ENCODE peak calls at places on chromosomes 2 and 18, in eight cellular contexts. One of them, this sample, is unnamed.

GRCh38 chr2:129903586-129904425 is 75.7 kb upstream of the RAB6C start:
- DNase-seq in IMR-90: no peak
- DNase-seq in right atrium auricular region: peak
- DNase-seq in endodermal cell: peak
- DNase-seq in nephron progenitor cell: peak
- DNase-seq in brain microvascular endothelial cell: no peak
- DNase-seq in AG04449: no peak
- DNase-seq in pancreas: peak
- DNase-seq in this sample: peak

GRCh38 chr18:59268127-59268721 is 5.0 kb downstream of the RAX start:
- DNase-seq in AG04449: no peak
- DNase-seq in IMR-90: no peak
- DNase-seq in nephron progenitor cell: no peak
- DNase-seq in endodermal cell: no peak
- DNase-seq in brain microvascular endothelial cell: no peak
- DNase-seq in right atrium auricular region: no peak
- DNase-seq in pancreas: no peak
- DNase-seq in this sample: no peak

GRCh38 chr18:50654658-50655550 is 95.0 kb downstream of the MAPK4 start:
- DNase-seq in pancreas: no peak
- DNase-seq in IMR-90: no peak
- DNase-seq in nephron progenitor cell: no peak
- DNase-seq in right atrium auricular region: no peak
- DNase-seq in endodermal cell: no peak
- DNase-seq in brain microvascular endothelial cell: no peak
- DNase-seq in AG04449: no peak
- DNase-seq in this sample: no peak

GRCh38 chr2:26744953-26745352 is 19.1 kb upstream of the SLC35F6 start:
- DNase-seq in pancreas: no peak
- DNase-seq in AG04449: no peak
- DNase-seq in nephron progenitor cell: no peak
- DNase-seq in IMR-90: no peak
- DNase-seq in endodermal cell: no peak
- DNase-seq in right atrium auricular region: no peak
- DNase-seq in brain microvascular endothelial cell: no peak
- DNase-seq in this sample: no peak

GRCh38 chr2:188969236-188970032 is 4.7 kb upstream of the COL3A1 start:
- DNase-seq in nephron progenitor cell: no peak
- DNase-seq in right atrium auricular region: no peak
- DNase-seq in AG04449: no peak
- DNase-seq in IMR-90: peak
- DNase-seq in brain microvascular endothelial cell: peak
- DNase-seq in endodermal cell: no peak
- DNase-seq in pancreas: no peak
- DNase-seq in this sample: no peak

GRCh38 chr18:12769644-12770440 is 67.0 kb downstream of the PSMG2 start:
- DNase-seq in IMR-90: peak
- DNase-seq in pancreas: no peak
- DNase-seq in AG04449: no peak
- DNase-seq in endodermal cell: no peak
- DNase-seq in brain microvascular endothelial cell: peak
- DNase-seq in right atrium auricular region: no peak
- DNase-seq in nephron progenitor cell: no peak
- DNase-seq in this sample: no peak

GRCh38 chr2:37555457-37555856 is 116.0 kb downstream of the CDC42EP3 start:
- DNase-seq in pancreas: no peak
- DNase-seq in IMR-90: no peak
- DNase-seq in nephron progenitor cell: no peak
- DNase-seq in brain microvascular endothelial cell: no peak
- DNase-seq in right atrium auricular region: no peak
- DNase-seq in AG04449: no peak
- DNase-seq in endodermal cell: no peak
- DNase-seq in this sample: no peak

GRCh38 chr2:38474833-38475566 is 97.9 kb upstream of the ATL2 start:
- DNase-seq in pancreas: no peak
- DNase-seq in IMR-90: no peak
- DNase-seq in right atrium auricular region: no peak
- DNase-seq in endodermal cell: no peak
- DNase-seq in nephron progenitor cell: no peak
- DNase-seq in AG04449: no peak
- DNase-seq in brain microvascular endothelial cell: no peak
- DNase-seq in this sample: no peak

GRCh38 chr2:99356853-99357252 is 19.7 kb downstream of the EIF5B start:
- DNase-seq in AG04449: no peak
- DNase-seq in nephron progenitor cell: no peak
- DNase-seq in pancreas: no peak
- DNase-seq in right atrium auricular region: no peak
- DNase-seq in IMR-90: no peak
- DNase-seq in brain microvascular endothelial cell: no peak
- DNase-seq in endodermal cell: no peak
- DNase-seq in this sample: no peak

GRCh38 chr2:138818479-138818878 is 38.3 kb upstream of the NXPH2 start:
- DNase-seq in nephron progenitor cell: no peak
- DNase-seq in pancreas: no peak
- DNase-seq in brain microvascular endothelial cell: no peak
- DNase-seq in right atrium auricular region: no peak
- DNase-seq in IMR-90: no peak
- DNase-seq in AG04449: no peak
- DNase-seq in endodermal cell: no peak
- DNase-seq in this sample: peak

GRCh38 chr18:70245941-70246537 is 40.6 kb upstream of the RTTN start:
- DNase-seq in right atrium auricular region: no peak
- DNase-seq in endodermal cell: no peak
- DNase-seq in IMR-90: no peak
- DNase-seq in brain microvascular endothelial cell: no peak
- DNase-seq in AG04449: no peak
- DNase-seq in nephron progenitor cell: no peak
- DNase-seq in pancreas: no peak
- DNase-seq in this sample: no peak

GRCh38 chr2:109063326-109063670 is 65.7 kb upstream of the SH3RF3 start:
- DNase-seq in right atrium auricular region: peak
- DNase-seq in AG04449: no peak
- DNase-seq in endodermal cell: no peak
- DNase-seq in pancreas: no peak
- DNase-seq in nephron progenitor cell: no peak
- DNase-seq in brain microvascular endothelial cell: no peak
- DNase-seq in IMR-90: no peak
- DNase-seq in this sample: peak

GRCh38 chr2:109061736-109062557 is 67.1 kb upstream of the SH3RF3 start:
- DNase-seq in IMR-90: no peak
- DNase-seq in right atrium auricular region: peak
- DNase-seq in endodermal cell: no peak
- DNase-seq in AG04449: no peak
- DNase-seq in brain microvascular endothelial cell: no peak
- DNase-seq in pancreas: no peak
- DNase-seq in nephron progenitor cell: no peak
- DNase-seq in this sample: no peak

GRCh38 chr2:109060496-109060895 is 68.5 kb upstream of the SH3RF3 start:
- DNase-seq in nephron progenitor cell: no peak
- DNase-seq in right atrium auricular region: peak
- DNase-seq in brain microvascular endothelial cell: no peak
- DNase-seq in endodermal cell: no peak
- DNase-seq in AG04449: no peak
- DNase-seq in IMR-90: no peak
- DNase-seq in pancreas: no peak
- DNase-seq in this sample: no peak

GRCh38 chr2:109064660-109065306 is 64.2 kb upstream of the SH3RF3 start:
- DNase-seq in endodermal cell: no peak
- DNase-seq in right atrium auricular region: no peak
- DNase-seq in pancreas: no peak
- DNase-seq in nephron progenitor cell: no peak
- DNase-seq in brain microvascular endothelial cell: no peak
- DNase-seq in IMR-90: no peak
- DNase-seq in AG04449: no peak
- DNase-seq in this sample: no peak

DNA sequence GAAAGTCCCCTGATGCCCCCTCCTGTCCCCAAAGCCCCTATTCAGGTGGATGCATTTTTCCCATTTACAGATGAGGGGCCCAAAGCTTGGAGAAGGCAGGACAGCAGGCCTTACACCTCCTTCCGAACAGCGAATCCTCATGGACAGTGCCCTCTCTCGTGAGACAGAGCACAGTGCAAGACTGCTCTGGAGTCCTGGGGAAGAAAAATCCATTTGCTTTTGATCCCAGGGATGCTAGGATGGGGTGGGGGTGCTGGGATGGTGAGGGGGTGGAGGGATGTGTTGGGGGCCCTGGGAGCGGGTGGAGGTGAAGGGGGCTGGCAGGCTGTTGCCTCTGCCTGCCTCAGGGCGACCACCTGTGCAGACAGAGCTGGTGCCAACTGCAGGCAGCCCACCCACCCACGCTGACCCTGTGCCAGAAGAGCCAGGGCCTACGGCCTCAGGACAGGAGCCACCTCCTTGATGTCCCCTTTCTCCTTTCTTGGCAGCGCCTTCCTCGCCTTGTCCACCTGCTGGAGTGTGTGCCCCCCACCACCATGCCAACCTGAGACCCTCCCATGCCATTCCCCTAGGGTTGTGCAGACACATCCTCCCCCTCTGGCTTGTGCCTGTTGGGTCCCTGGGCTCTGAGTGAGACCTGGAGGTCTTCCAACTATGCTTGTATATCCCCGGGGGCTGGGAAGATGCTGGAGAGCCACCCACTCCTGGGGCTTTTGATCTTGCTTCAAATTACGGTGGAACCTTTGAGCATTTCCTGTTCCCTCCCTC is 66.3 kb upstream of the SH3RF3 start:
- DNase-seq in right atrium auricular region: peak
- DNase-seq in IMR-90: no peak
- DNase-seq in AG04449: no peak
- DNase-seq in endodermal cell: no peak
- DNase-seq in nephron progenitor cell: no peak
- DNase-seq in brain microvascular endothelial cell: no peak
- DNase-seq in pancreas: no peak
- DNase-seq in this sample: no peak
- TF ChIP-seq CTCF in right atrium auricular region: no peak
- TF ChIP-seq CTCF in IMR-90: no peak
- TF ChIP-seq CTCF in AG04449: no peak
- TF ChIP-seq CTCF in endodermal cell: peak
- TF ChIP-seq CTCF in nephron progenitor cell: no peak
- TF ChIP-seq CTCF in brain microvascular endothelial cell: no peak
- TF ChIP-seq CTCF in pancreas: no peak
- TF ChIP-seq CTCF in this sample: no peak

GRCh38 chr2:237118025-237118424 is 32.3 kb downstream of the COPS8 start:
- DNase-seq in nephron progenitor cell: no peak
- DNase-seq in pancreas: no peak
- DNase-seq in AG04449: no peak
- DNase-seq in IMR-90: peak
- DNase-seq in right atrium auricular region: no peak
- DNase-seq in brain microvascular endothelial cell: no peak
- DNase-seq in endodermal cell: no peak
- DNase-seq in this sample: no peak
- TF ChIP-seq CTCF in nephron progenitor cell: no peak
- TF ChIP-seq CTCF in pancreas: no peak
- TF ChIP-seq CTCF in AG04449: no peak
- TF ChIP-seq CTCF in IMR-90: no peak
- TF ChIP-seq CTCF in right atrium auricular region: no peak
- TF ChIP-seq CTCF in brain microvascular endothelial cell: no peak
- TF ChIP-seq CTCF in endodermal cell: no peak
- TF ChIP-seq CTCF in this sample: no peak

GRCh38 chr2:53516650-53517049 is 251.0 kb upstream of the CHAC2 start:
- DNase-seq in endodermal cell: no peak
- DNase-seq in pancreas: no peak
- DNase-seq in right atrium auricular region: no peak
- DNase-seq in brain microvascular endothelial cell: no peak
- DNase-seq in IMR-90: no peak
- DNase-seq in nephron progenitor cell: no peak
- DNase-seq in AG04449: no peak
- DNase-seq in this sample: no peak

GRCh38 chr2:53511549-53511948 is 256.1 kb upstream of the CHAC2 start:
- DNase-seq in endodermal cell: no peak
- DNase-seq in IMR-90: no peak
- DNase-seq in AG04449: no peak
- DNase-seq in brain microvascular endothelial cell: no peak
- DNase-seq in pancreas: no peak
- DNase-seq in right atrium auricular region: no peak
- DNase-seq in nephron progenitor cell: no peak
- DNase-seq in this sample: no peak

GRCh38 chr2:53512071-53512841 is 255.3 kb upstream of the CHAC2 start:
- DNase-seq in brain microvascular endothelial cell: no peak
- DNase-seq in pancreas: no peak
- DNase-seq in endodermal cell: no peak
- DNase-seq in right atrium auricular region: no peak
- DNase-seq in AG04449: no peak
- DNase-seq in IMR-90: peak
- DNase-seq in nephron progenitor cell: no peak
- DNase-seq in this sample: no peak

GRCh38 chr2:53513167-53513666 is 254.4 kb upstream of the CHAC2 start:
- DNase-seq in nephron progenitor cell: no peak
- DNase-seq in endodermal cell: no peak
- DNase-seq in right atrium auricular region: no peak
- DNase-seq in IMR-90: no peak
- DNase-seq in pancreas: no peak
- DNase-seq in AG04449: no peak
- DNase-seq in brain microvascular endothelial cell: no peak
- DNase-seq in this sample: no peak

GRCh38 chr2:53515435-53516332 is 251.9 kb upstream of the CHAC2 start:
- DNase-seq in IMR-90: peak
- DNase-seq in brain microvascular endothelial cell: no peak
- DNase-seq in pancreas: no peak
- DNase-seq in right atrium auricular region: no peak
- DNase-seq in nephron progenitor cell: no peak
- DNase-seq in AG04449: no peak
- DNase-seq in endodermal cell: peak
- DNase-seq in this sample: no peak
- TF ChIP-seq CTCF in IMR-90: no peak
- TF ChIP-seq CTCF in brain microvascular endothelial cell: peak
- TF ChIP-seq CTCF in pancreas: no peak
- TF ChIP-seq CTCF in right atrium auricular region: no peak
- TF ChIP-seq CTCF in nephron progenitor cell: no peak
- TF ChIP-seq CTCF in AG04449: peak
- TF ChIP-seq CTCF in endodermal cell: peak
- TF ChIP-seq CTCF in this sample: no peak

GRCh38 chr2:86772626-86773025 is 18.1 kb downstream of the CD8A start:
- DNase-seq in nephron progenitor cell: no peak
- DNase-seq in brain microvascular endothelial cell: no peak
- DNase-seq in AG04449: no peak
- DNase-seq in IMR-90: no peak
- DNase-seq in right atrium auricular region: no peak
- DNase-seq in pancreas: no peak
- DNase-seq in endodermal cell: no peak
- DNase-seq in this sample: no peak

GRCh38 chr2:86769838-86770237 is 20.9 kb downstream of the CD8A start:
- DNase-seq in pancreas: no peak
- DNase-seq in IMR-90: no peak
- DNase-seq in brain microvascular endothelial cell: no peak
- DNase-seq in nephron progenitor cell: no peak
- DNase-seq in AG04449: no peak
- DNase-seq in right atrium auricular region: no peak
- DNase-seq in endodermal cell: no peak
- DNase-seq in this sample: no peak

GRCh38 chr2:86774862-86775261 is 15.9 kb downstream of the CD8A start:
- DNase-seq in AG04449: no peak
- DNase-seq in brain microvascular endothelial cell: no peak
- DNase-seq in pancreas: no peak
- DNase-seq in nephron progenitor cell: no peak
- DNase-seq in right atrium auricular region: no peak
- DNase-seq in IMR-90: no peak
- DNase-seq in endodermal cell: no peak
- DNase-seq in this sample: no peak

GRCh38 chr2:86768189-86768949 is 22.3 kb downstream of the CD8A start:
- DNase-seq in endodermal cell: no peak
- DNase-seq in IMR-90: no peak
- DNase-seq in nephron progenitor cell: no peak
- DNase-seq in brain microvascular endothelial cell: no peak
- DNase-seq in right atrium auricular region: no peak
- DNase-seq in pancreas: no peak
- DNase-seq in AG04449: no peak
- DNase-seq in this sample: no peak

GRCh38 chr2:86770816-86771215 is 19.9 kb downstream of the CD8A start:
- DNase-seq in nephron progenitor cell: no peak
- DNase-seq in endodermal cell: no peak
- DNase-seq in IMR-90: no peak
- DNase-seq in right atrium auricular region: no peak
- DNase-seq in pancreas: no peak
- DNase-seq in AG04449: no peak
- DNase-seq in brain microvascular endothelial cell: no peak
- DNase-seq in this sample: no peak
- TF ChIP-seq CTCF in nephron progenitor cell: no peak
- TF ChIP-seq CTCF in endodermal cell: peak
- TF ChIP-seq CTCF in IMR-90: no peak
- TF ChIP-seq CTCF in right atrium auricular region: no peak
- TF ChIP-seq CTCF in pancreas: no peak
- TF ChIP-seq CTCF in AG04449: no peak
- TF ChIP-seq CTCF in brain microvascular endothelial cell: no peak
- TF ChIP-seq CTCF in this sample: no peak